ENCODE peak calls at places on chromosomes 5 and 9, in eight cellular contexts. Q, V, G, M, K, P, N and D are unnamed samples.

GRCh38 chr5:31583129-31583528 is 51.0 kb downstream of the C5orf22 start:
- DNase-seq in Q (no peak), V (no peak), G (no peak), M (no peak), K (no peak), P (no peak), N (no peak), D (no peak)

GRCh38 chr9:109134167-109134578 is 14.4 kb upstream of the TMEM245 start:
- DNase-seq in Q (no peak), V (no peak), G (no peak), M (no peak), K (no peak), P (no peak), N (no peak), D (no peak)

GRCh38 chr5:64418013-64418412 is 87.8 kb upstream of the RGS7BP start:
- DNase-seq in Q (no peak), V (no peak), G (no peak), M (no peak), K (no peak), P (no peak), N (no peak), D (no peak)

GRCh38 chr9:37174247-37174646 is 53.9 kb downstream of the ZCCHC7 start:
- DNase-seq in Q (no peak), V (no peak), G (peak; percentile 92), M (no peak), K (no peak), P (no peak), N (no peak), D (peak; percentile 60)

GRCh38 chr9:97518909-97519307 is 17.4 kb downstream of the TMOD1 start:
- DNase-seq in Q (no peak), V (peak; percentile 61), G (peak; percentile 97), M (no peak), K (no peak), P (no peak), N (no peak), D (no peak)

GRCh38 chr9:111948958-111949357 is 52.3 kb downstream of the UGCG start:
- DNase-seq in Q (no peak), V (no peak), G (no peak), M (no peak), K (no peak), P (no peak), N (no peak), D (no peak)

GRCh38 chr5:55154893-55155292 is 5.1 kb upstream of the GPX8 start:
- DNase-seq in Q (no peak), V (no peak), G (peak; percentile 93), M (no peak), K (no peak), P (no peak), N (no peak), D (peak; percentile 48)

GRCh38 chr5:124059200-124059599 is 547.2 kb downstream of the CSNK1G3 start:
- DNase-seq in Q (no peak), V (no peak), G (no peak), M (no peak), K (no peak), P (no peak), N (no peak), D (no peak)

GRCh38 chr5:179301376-179301775 is 43.9 kb downstream of the ADAMTS2 start:
- DNase-seq in Q (no peak), V (no peak), G (no peak), M (no peak), K (no peak), P (no peak), N (no peak), D (no peak)

GRCh38 chr5:9545959-9546851 is at the start of gene SEMA5A:
- DNase-seq in Q (peak; percentile 73), V (peak; percentile 91), G (no peak), M (no peak), K (no peak), P (peak; percentile 90), N (no peak), D (peak; percentile 92)

GRCh38 chr5:138650999-138651766 is 76.0 kb upstream of the HSPA9 start:
- DNase-seq in Q (no peak), V (no peak), G (no peak), M (no peak), K (no peak), P (no peak), N (no peak), D (no peak)

GRCh38 chr5:133702773-133703770 is 90.7 kb upstream of the FSTL4 start:
- DNase-seq in Q (no peak), V (no peak), G (no peak), M (no peak), K (no peak), P (no peak), N (no peak), D (no peak)

GRCh38 chr9:71383308-71383707 is 261.9 kb upstream of the TRPM3 start:
- DNase-seq in Q (peak; percentile 71), V (no peak), G (no peak), M (no peak), K (no peak), P (peak; percentile 86), N (no peak), D (no peak)

GRCh38 chr5:142783601-142784291 is 13.6 kb downstream of the ARHGAP26 start:
- DNase-seq in Q (no peak), V (no peak), G (no peak), M (no peak), K (no peak), P (peak; percentile 43), N (no peak), D (no peak)

GRCh38 chr5:151417712-151418111 is 29.7 kb upstream of the SLC36A1 start:
- DNase-seq in Q (no peak), V (no peak), G (no peak), M (no peak), K (no peak), P (no peak), N (no peak), D (no peak)

GRCh38 chr9:104747565-104748358 is at the start of gene NIPSNAP3A:
- DNase-seq in Q (peak; percentile 61), V (peak; percentile 92), G (peak; percentile 84), M (no peak), K (peak; percentile 44), P (peak; percentile 85), N (peak; percentile 54), D (peak; percentile 88)

GRCh38 chr9:35517552-35518211 is 27.8 kb downstream of the RUSC2 start:
- DNase-seq in Q (no peak), V (no peak), G (no peak), M (no peak), K (no peak), P (no peak), N (no peak), D (no peak)

GRCh38 chr9:35519697-35520403 is 29.9 kb downstream of the RUSC2 start:
- DNase-seq in Q (no peak), V (no peak), G (no peak), M (no peak), K (no peak), P (no peak), N (no peak), D (peak; percentile 38)

GRCh38 chr9:35520404-35520790 is 30.5 kb downstream of the RUSC2 start:
- DNase-seq in Q (no peak), V (no peak), G (no peak), M (no peak), K (no peak), P (no peak), N (no peak), D (no peak)

GRCh38 chr9:35518212-35518917 is 28.5 kb downstream of the RUSC2 start:
- DNase-seq in Q (peak; percentile 64), V (no peak), G (peak; percentile 80), M (no peak), K (peak; percentile 85), P (peak; percentile 83), N (peak; percentile 96), D (peak; percentile 72)

DNA sequence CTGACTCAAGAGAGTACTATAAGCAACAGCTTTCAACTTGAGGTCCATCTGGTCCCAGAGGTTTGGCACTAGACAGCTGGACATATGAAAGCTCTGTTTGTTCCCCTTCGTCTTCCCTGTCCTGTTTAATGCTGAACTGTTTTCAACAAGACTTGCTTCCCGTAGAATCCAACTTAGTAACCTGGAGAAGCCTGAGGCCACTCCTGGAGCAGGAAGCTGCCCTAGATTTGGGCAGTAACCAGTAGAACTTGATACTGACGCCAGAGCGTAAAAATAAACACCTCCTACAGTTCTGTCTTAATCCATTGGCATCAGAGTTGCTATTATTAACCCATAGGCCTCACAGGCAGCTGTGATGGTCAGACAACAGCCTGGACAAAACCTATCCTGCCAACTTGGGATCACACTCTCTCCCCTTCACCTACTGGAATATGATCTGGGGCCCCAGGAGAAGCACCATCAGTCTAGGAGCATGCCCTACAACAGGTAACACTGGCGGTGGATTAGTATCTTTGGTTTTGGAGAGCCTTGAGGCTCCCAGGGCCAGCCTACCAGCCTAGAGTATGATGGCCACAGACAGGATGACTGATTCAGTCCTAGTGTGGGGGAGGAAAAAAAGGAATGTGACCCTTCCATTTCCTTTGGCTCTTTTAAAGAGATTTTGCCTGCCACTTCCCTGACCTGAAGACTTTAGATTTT is 29.2 kb downstream of the RUSC2 start:
- DNase-seq in Q (no peak), V (no peak), G (peak; percentile 55), M (no peak), K (no peak), P (no peak), N (no peak), D (peak; percentile 42)
- H3K9ac ChIP-seq in Q (no peak overlapping the region), V (no peak overlapping the region), G (peak overlapping the region; percentile 90), M (no peak overlapping the region), K (no peak overlapping the region), P (no peak overlapping the region), N (no peak overlapping the region), D (peak overlapping the region; percentile 83)

DNA sequence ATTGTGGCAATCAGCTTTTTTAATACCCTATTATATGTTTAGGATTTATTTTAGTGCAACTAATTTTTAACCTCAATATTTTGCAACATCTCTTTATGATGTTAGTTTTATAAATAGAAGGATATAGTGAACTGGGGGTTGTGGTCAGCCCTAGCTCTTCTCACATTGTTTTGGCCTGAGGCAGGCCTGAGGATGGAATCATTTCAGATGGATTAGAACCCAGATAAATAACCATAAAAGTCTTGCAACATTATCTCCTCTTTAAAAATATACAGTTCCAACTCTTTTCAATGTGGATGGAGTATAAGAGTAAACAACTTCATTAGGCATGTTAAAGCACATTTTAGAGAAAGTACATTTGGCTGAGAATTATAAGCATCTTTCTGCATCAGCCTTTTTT is 522.7 kb downstream of the NR2F1-AS1 start:
- DNase-seq in Q (no peak), V (no peak), G (no peak), M (no peak), K (no peak), P (no peak), N (no peak), D (peak; percentile 85)
- H3K9ac ChIP-seq in Q (no peak overlapping the region), V (no peak overlapping the region), G (no peak overlapping the region), M (no peak overlapping the region), K (no peak overlapping the region), P (no peak overlapping the region), N (no peak overlapping the region), D (no peak overlapping the region)

GRCh38 chr5:87850843-87851242 is 417.8 kb downstream of the TMEM161B start:
- DNase-seq in Q (no peak), V (no peak), G (no peak), M (no peak), K (no peak), P (no peak), N (no peak), D (no peak)
- H3K9ac ChIP-seq in Q (no peak overlapping the region), V (no peak overlapping the region), G (no peak overlapping the region), M (no peak overlapping the region), K (no peak overlapping the region), P (no peak overlapping the region), N (no peak overlapping the region), D (no peak overlapping the region)

DNA sequence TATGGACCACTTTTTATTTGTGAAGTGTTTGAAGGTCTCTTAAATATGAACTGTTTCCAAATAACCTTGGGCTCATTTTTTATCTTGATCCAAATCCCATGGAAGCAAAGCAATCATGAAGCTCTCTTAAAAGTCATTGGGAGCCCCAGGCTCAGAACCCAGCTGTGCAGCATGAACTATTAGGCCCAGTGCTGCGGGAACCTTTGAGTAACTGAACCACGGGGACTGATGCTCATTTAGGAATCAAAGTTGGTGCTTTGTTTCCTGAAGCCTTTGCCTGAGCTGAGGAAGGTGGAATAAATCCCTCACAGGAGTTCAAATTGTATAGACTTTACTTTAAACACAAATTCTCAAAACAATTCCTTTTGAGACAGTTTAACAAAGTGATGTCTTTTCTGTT is 27.8 kb downstream of the MAT2B start:
- DNase-seq in Q (peak; percentile 6), V (no peak), G (no peak), M (no peak), K (no peak), P (peak; percentile 70), N (no peak), D (no peak)
- H3K9ac ChIP-seq in Q (no peak overlapping the region), V (no peak overlapping the region), G (no peak overlapping the region), M (no peak overlapping the region), K (no peak overlapping the region), P (no peak overlapping the region), N (no peak overlapping the region), D (no peak overlapping the region)